ENCODE peak calls at places on chromosomes 6 and 20, in four cellular contexts. K is HepG2, U is A549, H is K562. F is an unnamed sample.

GRCh38 chr6:71229466-71229865 is 59.1 kb upstream of the OGFRL1 start:
- DNase-seq in U (no peak), K (no peak), H (no peak), F (no peak)

GRCh38 chr6:164477126-164477525 is 832.3 kb downstream of the C6orf118 start:
- DNase-seq in K (no peak), U (no peak), H (no peak), F (no peak)

GRCh38 chr20:25525857-25526256 is 59.5 kb downstream of the NINL start:
- DNase-seq in K (peak; percentile 97), H (no peak), U (peak; percentile 75), F (no peak)

GRCh38 chr6:1885576-1886003 is 275.9 kb downstream of the FOXC1 start:
- DNase-seq in H (no peak), U (no peak), K (no peak), F (no peak)

GRCh38 chr20:8155848-8156602 is 24.0 kb downstream of the PLCB1 start:
- DNase-seq in K (peak; percentile 47), H (no peak), U (peak; percentile 44), F (peak; percentile 52)

GRCh38 chr6:71012871-71013456 is 56.1 kb upstream of the B3GAT2 start:
- DNase-seq in K (peak; percentile 57), U (peak; percentile 45), H (peak; percentile 70), F (peak; percentile 39)

GRCh38 chr6:16723833-16724232 is 37.4 kb downstream of the ATXN1 start:
- DNase-seq in U (peak; percentile 61), K (peak; percentile 71), H (no peak), F (peak; percentile 93)

GRCh38 chr20:24802286-24802820 is 146.7 kb upstream of the CST7 start:
- DNase-seq in U (no peak), H (no peak), K (no peak), F (no peak)

GRCh38 chr6:117536317-117536716 is 53.8 kb downstream of the DCBLD1 start:
- DNase-seq in H (no peak), K (no peak), U (no peak), F (no peak)

GRCh38 chr6:39102024-39102820 is 12.8 kb downstream of the SAYSD1 start:
- DNase-seq in H (peak; percentile 89), K (peak; percentile 43), U (no peak), F (peak; percentile 9)

GRCh38 chr6:24902782-24903181 is 33.0 kb downstream of the RIPOR2 start:
- DNase-seq in H (no peak), K (no peak), U (no peak), F (no peak)

GRCh38 chr20:44598413-44599290 is 16.3 kb downstream of the PKIG start:
- DNase-seq in U (no peak), K (no peak), H (no peak), F (peak; percentile 71)

GRCh38 chr6:116577486-116577885 is 6.2 kb downstream of the RWDD1 start:
- DNase-seq in H (no peak), K (no peak), U (no peak), F (no peak)

GRCh38 chr6:143965503-143966171 is 42.4 kb downstream of the PLAGL1 start:
- DNase-seq in U (no peak), H (no peak), K (no peak), F (no peak)

GRCh38 chr6:52877786-52878185 is 31.7 kb downstream of the GSTA3 start:
- DNase-seq in K (no peak), U (no peak), H (no peak), F (no peak)

GRCh38 chr6:127266892-127267741 is 453 bp downstream of the RNF146 start:
- DNase-seq in H (peak; percentile 70), U (peak; percentile 54), K (no peak), F (peak; percentile 79)

GRCh38 chr6:156773935-156774871 is 3.0 kb upstream of the ARID1B start:
- DNase-seq in K (no peak), U (no peak), H (no peak), F (no peak)

GRCh38 chr6:150723857-150724256 is 124.2 kb downstream of the PLEKHG1 start:
- DNase-seq in H (no peak), U (no peak), K (no peak), F (no peak)

GRCh38 chr6:3194535-3195376 is 32.7 kb downstream of the TUBB2B start:
- DNase-seq in U (no peak), H (no peak), K (no peak), F (peak; percentile 74)

GRCh38 chr20:62668441-62669027 is 26.2 kb downstream of the SLCO4A1 start:
- DNase-seq in K (peak; percentile 82), U (peak; percentile 72), H (peak; percentile 81), F (peak; percentile 76)

GRCh38 chr6:27726620-27727023 is 185.6 kb downstream of the OR2B2 start:
- DNase-seq in U (peak; percentile 71), K (peak; percentile 38), H (peak; percentile 39), F (no peak)

DNA sequence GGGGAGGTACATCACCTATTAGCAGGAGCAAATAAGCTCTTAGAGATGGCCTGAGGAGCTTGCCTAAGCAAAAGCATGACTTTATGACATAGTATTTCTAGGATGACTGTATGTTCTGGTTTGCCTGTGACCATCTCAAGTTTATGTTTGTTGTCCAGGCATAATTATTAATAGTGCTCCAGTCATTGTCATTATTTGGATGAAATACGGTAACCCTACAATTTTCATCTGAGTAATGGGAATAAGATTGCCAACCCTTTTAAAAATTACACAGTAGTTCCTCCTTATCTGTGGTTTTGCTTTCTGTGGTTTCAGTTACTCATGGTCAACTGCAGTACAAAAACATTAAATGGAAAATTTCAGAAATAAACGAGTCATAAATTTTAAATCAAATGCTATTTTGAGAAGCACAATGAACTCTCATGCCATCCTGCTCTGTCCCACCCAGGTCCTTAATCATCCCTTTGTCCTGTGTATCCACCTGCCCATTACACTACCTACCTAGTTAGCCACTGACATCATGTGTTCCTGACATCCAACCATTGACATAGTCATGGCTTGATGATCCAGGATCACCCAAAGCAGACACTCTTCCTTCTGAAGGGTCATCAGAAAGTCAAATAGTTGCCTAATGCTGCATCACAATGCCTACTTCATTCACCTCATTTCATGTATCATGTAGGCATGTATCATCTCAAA is 27.0 kb upstream of the TFB1M start:
- DNase-seq in H (no peak), U (no peak), K (peak; percentile 49), F (no peak)
- H3K4me2 ChIP-seq in H (no peak overlapping the region), U (no peak overlapping the region), K (no peak overlapping the region), F (no peak overlapping the region)

GRCh38 chr6:33668328-33668727 is 43.2 kb downstream of the UQCC2 start:
- DNase-seq in H (no peak), K (no peak), U (no peak), F (no peak)

GRCh38 chr6:33670086-33670660 is 41.3 kb downstream of the UQCC2 start:
- DNase-seq in U (no peak), K (no peak), H (no peak), F (no peak)

GRCh38 chr6:33667776-33668175 is 43.7 kb downstream of the UQCC2 start:
- DNase-seq in K (no peak), U (no peak), H (no peak), F (no peak)

GRCh38 chr6:33667072-33667471 is 44.4 kb downstream of the UQCC2 start:
- DNase-seq in H (no peak), U (no peak), K (no peak), F (no peak)

DNA sequence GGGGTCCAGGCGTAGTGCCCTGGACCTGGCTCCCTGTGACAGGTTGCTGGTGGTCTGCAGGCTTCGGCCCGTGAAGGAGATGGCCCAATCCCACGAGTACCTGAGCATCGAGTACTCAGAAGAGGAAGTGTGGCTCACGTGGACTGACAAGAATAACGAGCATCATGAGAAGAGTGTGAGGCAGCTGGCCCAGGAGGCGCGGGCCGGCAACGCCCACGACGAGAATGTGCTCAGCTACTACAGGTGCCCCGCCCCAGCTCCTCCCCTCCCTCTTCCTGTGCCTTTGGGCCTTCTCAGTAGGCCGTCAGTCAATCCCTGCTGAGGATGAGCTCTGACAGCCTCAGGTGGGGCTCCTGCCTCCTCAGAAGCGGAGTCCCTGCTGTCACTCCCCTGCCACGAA is 42.6 kb downstream of the UQCC2 start:
- DNase-seq in U (peak; percentile 78), H (peak; percentile 46), K (no peak), F (no peak)
- TF ChIP-seq MYC in U (no peak), H (no peak), K (no peak), F (no peak)

GRCh38 chr6:157811476-157812173 is 11.4 kb upstream of the SNX9 start:
- DNase-seq in U (no peak), K (no peak), H (peak; percentile 77), F (peak; percentile 44)
- TF ChIP-seq JUN in U (no peak), K (no peak), H (peak; percentile 29), F (no peak)

GRCh38 chr6:114258376-114258775 is 84.4 kb downstream of the HS3ST5 start:
- DNase-seq in K (no peak), U (no peak), H (no peak), F (no peak)

GRCh38 chr6:114260810-114261209 is 82.0 kb downstream of the HS3ST5 start:
- DNase-seq in H (no peak), U (no peak), K (no peak), F (no peak)
- H3K4me2 ChIP-seq in H (no peak overlapping the region), U (no peak overlapping the region), K (no peak overlapping the region), F (no peak overlapping the region)

DNA sequence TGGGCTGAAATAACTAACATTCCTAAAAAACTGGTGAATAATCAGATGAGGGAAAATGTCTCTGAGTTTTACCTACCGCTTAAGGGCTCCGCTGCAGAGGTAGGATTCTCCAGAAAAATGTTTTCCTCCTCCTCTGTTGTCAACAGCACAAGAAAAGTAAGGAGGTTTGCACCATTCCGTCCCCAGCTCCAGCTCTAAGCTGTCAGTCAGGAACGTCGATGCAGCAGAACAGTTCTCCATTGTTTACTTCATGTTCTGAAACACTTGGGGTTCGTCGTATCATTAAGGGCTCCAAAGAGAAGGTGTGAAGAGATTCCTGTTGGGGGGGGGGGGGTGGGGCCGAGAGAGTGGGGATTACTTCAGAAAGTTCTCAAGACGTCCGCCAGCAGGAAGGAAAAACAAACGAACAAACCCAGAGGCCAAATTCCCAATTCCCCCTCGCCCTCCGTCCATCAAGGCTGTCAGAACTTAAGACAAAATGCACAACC is 734 bp downstream of the MMS22L start:
- DNase-seq in K (peak; percentile 9), U (no peak), H (peak; percentile 60), F (peak; percentile 32)
- TF ChIP-seq MYC in K (no peak), U (no peak), H (no peak), F (no peak)

GRCh38 chr6:82906489-82906888 is 159.2 kb downstream of the UBE3D start:
- DNase-seq in K (no peak), U (no peak), H (no peak), F (peak; percentile 17)
- TF ChIP-seq JUN in K (no peak), U (no peak), H (no peak), F (no peak)

F was measured in endothelial cell of umbilical vein.